ENCODE peak calls at places on chromosomes 12 and 14, in four cellular contexts. M, D, C and J are unnamed samples.

GRCh38 chr12:122064780-122065588 is 13.6 kb upstream of the MLXIP start:
- DNase-seq in C (peak; percentile 26), D (no peak), M (no peak), J (no peak)

GRCh38 chr12:62860501-62861156 is 74.3 kb downstream of the PPM1H start:
- DNase-seq in D (no peak), M (no peak), C (no peak), J (no peak)

GRCh38 chr12:118355838-118356237 is 16.9 kb downstream of the TAOK3 start:
- DNase-seq in M (no peak), C (no peak), D (no peak), J (no peak)

GRCh38 chr12:54993181-54993835 is 8.7 kb upstream of the TESPA1 start:
- DNase-seq in M (peak; percentile 38), C (peak; percentile 44), D (peak; percentile 44), J (peak; percentile 74)

GRCh38 chr14:67151082-67151666 is 38.1 kb upstream of the GARIN2 start:
- DNase-seq in D (no peak), M (no peak), C (no peak), J (peak; percentile 33)

GRCh38 chr12:77841467-77842054 is 10.9 kb downstream of the NAV3 start:
- DNase-seq in C (no peak), D (no peak), M (no peak), J (no peak)

GRCh38 chr12:12384601-12385321 is 27.9 kb downstream of the BORCS5 start:
- DNase-seq in D (no peak), C (no peak), M (no peak), J (no peak)

GRCh38 chr14:54387328-54387727 is 9.5 kb upstream of the CDKN3 start:
- DNase-seq in D (no peak), C (no peak), M (no peak), J (no peak)

GRCh38 chr14:31025335-31026075 is at the start of gene AP4S1:
- DNase-seq in D (no peak), M (peak; percentile 45), C (peak; percentile 53), J (no peak)

GRCh38 chr12:70365648-70366518 is at the start of gene KCNMB4:
- DNase-seq in D (no peak), M (peak; percentile 87), C (peak; percentile 84), J (peak; percentile 71)